ENCODE peak calls at places on chromosome X, in nine cellular contexts. Q is body of pancreas, O is heart left ventricle, M is heart right ventricle, Z is prostate gland, D is Peyer's patch, J is uterus, F is stomach, V is left ventricle myocardium inferior. L is an unnamed sample. For H3K36me3, the result is how much of the 10 kb centered on the place peaks cover.

GRCh38 chrX:36957425-36958328 is 50.5 kb upstream of the FAM47C start:
- DNase-seq in Q (peak), O (no peak), M (no peak), Z (peak), D (no peak), J (no peak), F (peak), V (no peak), L (no peak)

GRCh38 chrX:16797358-16797757 is 11.1 kb downstream of the TXLNG start:
- DNase-seq in Q (no peak), O (no peak), M (no peak), Z (no peak), D (no peak), J (no peak), F (no peak), V (no peak), L (no peak)

GRCh38 chrX:115330498-115331138 is 41.1 kb downstream of the LUZP4 start:
- DNase-seq in Q (peak), O (peak), M (peak), Z (peak), D (no peak), J (peak), F (no peak), V (no peak), L (peak)

GRCh38 chrX:140918398-140919043 is 83.9 kb upstream of the SPANXB1 start:
- DNase-seq in Q (peak), O (no peak), M (peak), Z (no peak), D (peak), J (no peak), F (peak), V (no peak), L (peak)

GRCh38 chrX:115093206-115093605 is 75.8 kb upstream of the IL13RA2 start:
- DNase-seq in Q (no peak), O (no peak), M (no peak), Z (no peak), D (no peak), J (no peak), F (no peak), V (no peak), L (no peak)

GRCh38 chrX:63739885-63740284 is 45.1 kb downstream of the ARHGEF9 start:
- DNase-seq in Q (no peak), O (no peak), M (no peak), Z (no peak), D (no peak), J (no peak), F (no peak), V (no peak), L (no peak)

GRCh38 chrX:146243071-146243470 is 425.4 kb downstream of the SLITRK2 start:
- DNase-seq in Q (no peak), O (no peak), M (no peak), Z (no peak), D (no peak), J (no peak), F (no peak), V (no peak), L (no peak)

GRCh38 chrX:74788545-74789086 is 136.6 kb downstream of the NEXMIF start:
- DNase-seq in Q (no peak), O (no peak), M (no peak), Z (no peak), D (no peak), J (no peak), F (no peak), V (no peak), L (no peak)

GRCh38 chrX:134459683-134460004 is 321 bp upstream of the HPRT1 start:
- DNase-seq in Q (no peak), O (no peak), M (no peak), Z (no peak), D (no peak), J (no peak), F (no peak), V (no peak), L (no peak)

GRCh38 chrX:96982159-96982558 is 98.5 kb downstream of the RPA4 start:
- DNase-seq in Q (no peak), O (no peak), M (no peak), Z (no peak), D (no peak), J (no peak), F (no peak), V (no peak), L (no peak)

GRCh38 chrX:136146614-136147319 is 566 bp upstream of the FHL1 start:
- DNase-seq in Q (no peak), O (peak), M (peak), Z (no peak), D (no peak), J (no peak), F (no peak), V (peak), L (no peak)

GRCh38 chrX:54479471-54480122 is 16.4 kb downstream of the FGD1 start:
- DNase-seq in Q (no peak), O (no peak), M (no peak), Z (no peak), D (peak), J (no peak), F (no peak), V (no peak), L (peak)

GRCh38 chrX:77595848-77596247 is 148.7 kb downstream of the FGF16 start:
- DNase-seq in Q (no peak), O (no peak), M (no peak), Z (no peak), D (no peak), J (no peak), F (no peak), V (no peak), L (no peak)

GRCh38 chrX:12936947-12937346 is 30.5 kb downstream of the TLR8 start:
- DNase-seq in Q (no peak), O (no peak), M (no peak), Z (no peak), D (no peak), J (no peak), F (no peak), V (no peak), L (no peak)

GRCh38 chrX:1385251-1385794 is 6.6 kb downstream of the SLC25A6 start:
- DNase-seq in Q (no peak), O (no peak), M (no peak), Z (no peak), D (peak), J (no peak), F (no peak), V (no peak), L (no peak)

GRCh38 chrX:11704725-11705495 is 39.2 kb upstream of the ARHGAP6 start:
- DNase-seq in Q (no peak), O (no peak), M (no peak), Z (no peak), D (no peak), J (no peak), F (no peak), V (no peak), L (no peak)

GRCh38 chrX:129846686-129847085 is 3.0 kb upstream of the ZDHHC9 start:
- DNase-seq in Q (no peak), O (no peak), M (no peak), Z (no peak), D (no peak), J (no peak), F (no peak), V (no peak), L (no peak)

GRCh38 chrX:95056901-95057300 is 1382.9 kb downstream of the FAM133A start:
- DNase-seq in Q (no peak), O (no peak), M (no peak), Z (no peak), D (no peak), J (no peak), F (no peak), V (no peak), L (no peak)

GRCh38 chrX:111646515-111646914 is 34.5 kb upstream of the ALG13 start:
- DNase-seq in Q (no peak), O (no peak), M (no peak), Z (no peak), D (no peak), J (no peak), F (no peak), V (no peak), L (no peak)

GRCh38 chrX:9019151-9019550 is 14.8 kb downstream of the FAM9B start:
- DNase-seq in Q (no peak), O (no peak), M (no peak), Z (no peak), D (no peak), J (no peak), F (no peak), V (no peak), L (no peak)

GRCh38 chrX:96703816-96704215 is 19.2 kb downstream of the DIAPH2 start:
- DNase-seq in Q (no peak), O (no peak), M (no peak), Z (no peak), D (no peak), J (no peak), F (no peak), V (no peak), L (no peak)

GRCh38 chrX:102712216-102712966 is at the start of gene GPRASP2:
- DNase-seq in Q (peak), O (peak), M (peak), Z (peak), D (no peak), J (peak), F (peak), V (peak), L (no peak)

GRCh38 chrX:53085661-53086229 is 3.6 kb downstream of the TSPYL2 start:
- DNase-seq in Q (no peak), O (no peak), M (no peak), Z (no peak), D (no peak), J (no peak), F (no peak), V (no peak), L (no peak)

GRCh38 chrX:31656013-31656412 is 584.2 kb upstream of the FTHL17 start:
- DNase-seq in Q (no peak), O (no peak), M (no peak), Z (no peak), D (no peak), J (no peak), F (no peak), V (no peak), L (no peak)

GRCh38 chrX:129572422-129572821 is 32.4 kb downstream of the OCRL start:
- DNase-seq in Q (no peak), O (no peak), M (no peak), Z (no peak), D (no peak), J (no peak), F (no peak), V (no peak), L (no peak)

GRCh38 chrX:56382278-56382677 is 150.1 kb downstream of the KLF8 start:
- DNase-seq in Q (no peak), O (no peak), M (no peak), Z (no peak), D (no peak), J (no peak), F (no peak), V (no peak), L (no peak)

GRCh38 chrX:131046596-131046995 is 11.6 kb upstream of the ARHGAP36 start:
- DNase-seq in Q (no peak), O (no peak), M (no peak), Z (no peak), D (no peak), J (no peak), F (no peak), V (no peak), L (no peak)

GRCh38 chrX:146907391-146908240 is 93.1 kb upstream of the CXorf51A start:
- DNase-seq in Q (no peak), O (no peak), M (no peak), Z (no peak), D (no peak), J (no peak), F (no peak), V (no peak), L (no peak)

GRCh38 chrX:63963382-63963781 is 178.4 kb upstream of the ARHGEF9 start:
- DNase-seq in Q (peak), O (peak), M (peak), Z (no peak), D (no peak), J (no peak), F (no peak), V (no peak), L (no peak)

GRCh38 chrX:2691543-2692220 is 587 bp downstream of the CD99 start:
- DNase-seq in Q (peak), O (peak), M (peak), Z (no peak), D (peak), J (peak), F (peak), V (peak), L (no peak)

GRCh38 chrX:50812995-50813842 is 775 bp downstream of the SHROOM4 start:
- DNase-seq in Q (peak), O (peak), M (peak), Z (peak), D (no peak), J (peak), F (peak), V (peak), L (peak)

GRCh38 chrX:104987063-104987462 is 233.4 kb downstream of the TEX13A start:
- DNase-seq in Q (no peak), O (no peak), M (no peak), Z (no peak), D (no peak), J (no peak), F (no peak), V (no peak), L (no peak)

GRCh38 chrX:29466441-29466840 is 748.9 kb upstream of the MAGEB2 start:
- DNase-seq in Q (no peak), O (no peak), M (no peak), Z (no peak), D (no peak), J (no peak), F (no peak), V (no peak), L (no peak)

GRCh38 chrX:2388669-2389068 is 112.1 kb downstream of the DHRSX start:
- DNase-seq in Q (no peak), O (no peak), M (no peak), Z (no peak), D (no peak), J (no peak), F (no peak), V (no peak), L (no peak)

GRCh38 chrX:2316534-2316933 is 184.2 kb downstream of the DHRSX start:
- DNase-seq in Q (no peak), O (no peak), M (no peak), Z (no peak), D (no peak), J (no peak), F (no peak), V (no peak), L (no peak)

GRCh38 chrX:11888421-11888820 is 130.4 kb downstream of the MSL3 start:
- DNase-seq in Q (no peak), O (no peak), M (no peak), Z (no peak), D (no peak), J (no peak), F (no peak), V (no peak), L (no peak)

GRCh38 chrX:124346064-124346876 is at the start of gene SH2D1A:
- DNase-seq in Q (no peak), O (no peak), M (no peak), Z (no peak), D (peak), J (no peak), F (no peak), V (no peak), L (no peak)

GRCh38 chrX:53312946-53313745 is 31.8 kb upstream of the IQSEC2 start:
- DNase-seq in Q (peak), O (peak), M (peak), Z (peak), D (peak), J (peak), F (peak), V (peak), L (peak)

DNA sequence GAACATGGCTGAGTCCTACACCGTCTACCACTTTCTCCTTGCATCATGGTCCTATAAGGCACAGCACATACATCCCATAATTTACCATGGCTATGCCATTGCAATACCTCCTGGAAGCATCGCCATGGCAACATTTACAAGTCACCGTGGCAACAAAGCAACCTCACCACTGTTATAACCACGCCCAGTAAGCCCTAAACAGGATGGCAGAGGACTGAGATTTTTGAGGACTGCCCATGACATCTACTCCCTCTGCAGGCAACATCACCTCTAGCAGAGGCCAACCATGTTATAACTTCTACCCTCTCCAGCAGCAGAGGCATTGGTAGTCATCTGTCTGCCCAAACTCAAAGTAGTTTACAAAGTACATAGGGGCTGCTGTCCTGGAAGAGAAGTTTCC is 29.7 kb downstream of the BCOR start:
- DNase-seq in Q (no peak), O (no peak), M (no peak), Z (no peak), D (no peak), J (no peak), F (no peak), V (no peak), L (peak)
- TF ChIP-seq CTCF in Q (no peak), O (no peak), M (no peak), Z (no peak), D (no peak), J (no peak), F (no peak), V (no peak), L (no peak)

GRCh38 chrX:154449618-154450017 is 5.7 kb downstream of the FAM50A start:
- DNase-seq in Q (no peak), O (no peak), M (no peak), Z (no peak), D (no peak), J (no peak), F (no peak), V (no peak), L (no peak)
- H3K36me3 ChIP-seq in Q (under half), O (under half), M (under half), Z (under half), D (under half), J (under half), F (under half), V (under half), L (under half)

DNA sequence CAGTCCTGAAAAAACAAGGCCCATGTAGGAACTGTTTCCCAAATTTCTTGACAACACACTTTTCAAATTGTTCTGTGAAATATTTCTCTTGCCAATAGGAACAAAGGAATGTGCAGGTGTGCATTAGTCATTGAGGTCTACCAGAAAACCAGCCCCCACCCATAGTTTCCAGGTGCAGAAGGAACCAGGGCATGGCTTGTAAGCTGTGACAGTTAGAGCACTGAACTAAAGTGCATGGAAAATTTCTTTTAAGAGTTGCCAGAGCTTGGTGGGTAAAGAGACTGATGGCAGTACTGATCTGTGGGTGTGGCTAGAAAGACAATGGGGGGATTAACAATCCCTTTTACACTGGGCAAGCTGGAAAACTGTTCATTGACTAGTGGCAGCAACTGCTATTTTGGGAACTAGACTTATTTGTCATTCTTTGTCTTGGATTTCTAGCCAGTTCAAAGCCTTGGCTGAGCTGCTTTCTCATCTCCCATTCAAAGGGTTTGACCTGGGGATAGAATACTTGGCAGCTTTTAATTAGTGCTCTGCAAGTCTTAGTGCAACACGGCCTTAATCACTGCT is 326.8 kb downstream of the PCDH19 start:
- DNase-seq in Q (no peak), O (no peak), M (no peak), Z (no peak), D (no peak), J (no peak), F (no peak), V (no peak), L (no peak)
- H3K4me3 ChIP-seq in Q (no peak), O (no peak), M (no peak), Z (no peak), D (no peak), J (no peak), F (no peak), V (no peak), L (no peak)

GRCh38 chrX:152343306-152343705 is 107.8 kb downstream of the GABRA3 start:
- DNase-seq in Q (no peak), O (no peak), M (no peak), Z (no peak), D (no peak), J (no peak), F (no peak), V (no peak), L (no peak)
- TF ChIP-seq CTCF in Q (no peak), O (no peak), M (no peak), Z (no peak), D (no peak), J (no peak), F (no peak), V (peak), L (no peak)

DNA sequence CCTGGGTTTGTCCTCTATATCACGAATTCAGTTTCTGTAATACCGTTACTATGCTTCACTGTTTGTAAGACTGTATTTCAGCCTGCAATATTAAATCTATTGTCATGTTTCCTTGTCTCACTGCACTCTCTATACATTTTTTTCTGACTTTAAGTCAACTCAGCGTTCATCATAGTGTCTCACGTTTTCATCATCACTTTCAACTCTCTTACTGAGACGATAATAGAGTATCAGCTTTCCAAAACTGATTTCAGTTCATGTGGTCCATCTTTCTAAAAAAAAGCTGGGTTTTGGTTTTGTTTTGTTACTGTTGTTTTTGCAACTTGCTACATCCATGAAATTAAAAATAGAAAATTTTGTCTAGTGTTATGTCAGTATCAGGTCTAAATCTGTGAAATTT is 147.7 kb downstream of the TMEM47 start:
- DNase-seq in Q (no peak), O (no peak), M (no peak), Z (no peak), D (no peak), J (no peak), F (no peak), V (no peak), L (no peak)
- H3K36me3 ChIP-seq in Q (under half), O (under half), M (under half), Z (under half), D (under half), J (under half), F (under half), V (under half), L (under half)

GRCh38 chrX:147913570-147913969 is 1.9 kb downstream of the FMR1 start:
- DNase-seq in Q (no peak), O (no peak), M (no peak), Z (no peak), D (no peak), J (no peak), F (no peak), V (no peak), L (no peak)
- H3K4me3 ChIP-seq in Q (no peak), O (peak), M (peak), Z (no peak), D (no peak), J (peak), F (peak), V (peak), L (peak)

GRCh38 chrX:38220024-38220935 is at the start of gene SRPX:
- DNase-seq in Q (peak), O (peak), M (peak), Z (peak), D (no peak), J (peak), F (peak), V (peak), L (peak)
- TF ChIP-seq CTCF in Q (no peak), O (peak), M (peak), Z (no peak), D (no peak), J (no peak), F (peak), V (peak), L (peak)

DNA sequence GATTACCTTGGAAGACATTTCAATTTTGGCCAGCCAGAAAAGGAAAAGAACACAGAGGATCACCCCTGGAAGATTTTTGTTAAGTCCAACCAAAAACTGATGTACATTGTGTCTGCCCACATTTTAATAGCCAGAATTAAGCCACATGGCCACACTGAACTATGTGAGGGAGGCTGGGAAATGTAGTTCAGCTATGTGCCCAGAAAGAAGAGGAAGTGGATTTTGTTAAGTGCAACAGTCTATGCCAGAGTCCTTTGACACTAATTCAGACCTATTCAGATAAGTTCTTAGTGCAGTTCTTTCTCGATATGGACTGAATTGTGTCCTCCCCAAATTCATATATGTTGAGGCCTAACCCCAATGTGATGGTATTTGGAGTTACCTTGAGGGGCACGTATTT is 18.4 kb downstream of the PRPS1 start:
- DNase-seq in Q (no peak), O (no peak), M (no peak), Z (no peak), D (no peak), J (no peak), F (no peak), V (no peak), L (no peak)
- H3K36me3 ChIP-seq in Q (under half), O (half or more), M (under half), Z (under half), D (under half), J (under half), F (under half), V (under half), L (under half)